ENCODE peak calls at places on chromosomes 4 and X, in nine cellular contexts. Y is heart left ventricle, C is astrocyte, U is cardiac muscle cell, A is ovary, O is sigmoid colon, Z is kidney, D is A549, P is right lobe of liver. H is an unnamed sample.

GRCh38 chr4:98604723-98605122 is 53.7 kb downstream of the TSPAN5 start:
- DNase-seq in Y (no peak), C (peak; percentile 55), U (no peak), A (no peak), O (no peak), Z (no peak), D (no peak), P (no peak), H (no peak)

GRCh38 chr4:177530561-177530960 is 88.3 kb upstream of the AGA start:
- DNase-seq in Y (no peak), C (no peak), U (no peak), A (no peak), O (no peak), Z (no peak), D (no peak), P (no peak), H (no peak)

GRCh38 chrX:134013092-134013497 is 27.7 kb upstream of the GPC3 start:
- DNase-seq in Y (no peak), C (no peak), U (no peak), A (no peak), O (no peak), Z (no peak), D (no peak), P (no peak), H (no peak)

GRCh38 chr4:183610033-183610432 is 49.0 kb downstream of the RWDD4 start:
- DNase-seq in Y (peak; percentile 42), C (peak; percentile 22), U (no peak), A (no peak), O (no peak), Z (no peak), D (no peak), P (no peak), H (no peak)

GRCh38 chr4:55378617-55379467 is 16.9 kb upstream of the TMEM165 start:
- DNase-seq in Y (no peak), C (no peak), U (no peak), A (no peak), O (no peak), Z (no peak), D (no peak), P (no peak), H (no peak)

GRCh38 chrX:132001127-132001526 is 22.0 kb upstream of the STK26 start:
- DNase-seq in Y (no peak), C (no peak), U (no peak), A (no peak), O (no peak), Z (no peak), D (no peak), P (no peak), H (no peak)

GRCh38 chr4:3416270-3416669 is 25.5 kb upstream of the HGFAC start:
- DNase-seq in Y (no peak), C (no peak), U (no peak), A (peak; percentile 24), O (peak; percentile 17), Z (no peak), D (no peak), P (no peak), H (no peak)

GRCh38 chr4:176969011-176969410 is 176.3 kb upstream of the VEGFC start:
- DNase-seq in Y (no peak), C (no peak), U (no peak), A (no peak), O (no peak), Z (no peak), D (no peak), P (no peak), H (no peak)

GRCh38 chr4:82886145-82886942 is 4.6 kb downstream of the SEC31A start:
- DNase-seq in Y (no peak), C (no peak), U (no peak), A (no peak), O (no peak), Z (no peak), D (no peak), P (no peak), H (no peak)

GRCh38 chrX:121146059-121146628 is 98.7 kb downstream of the GLUD2 start:
- DNase-seq in Y (no peak), C (peak; percentile 6), U (no peak), A (no peak), O (no peak), Z (no peak), D (no peak), P (no peak), H (no peak)

GRCh38 chr4:122898370-122899150 is 23.8 kb downstream of the NUDT6 start:
- DNase-seq in Y (no peak), C (peak; percentile 96), U (no peak), A (no peak), O (no peak), Z (no peak), D (peak; percentile 52), P (no peak), H (no peak)

GRCh38 chrX:37613898-37614297 is 42.4 kb downstream of the LANCL3 start:
- DNase-seq in Y (no peak), C (no peak), U (no peak), A (no peak), O (no peak), Z (no peak), D (no peak), P (no peak), H (no peak)

GRCh38 chrX:36868592-36868991 is 139.6 kb upstream of the FAM47C start:
- DNase-seq in Y (no peak), C (no peak), U (no peak), A (no peak), O (no peak), Z (no peak), D (no peak), P (no peak), H (no peak)

GRCh38 chrX:1421433-1422134 is 29.7 kb upstream of the SLC25A6 start:
- DNase-seq in Y (no peak), C (no peak), U (no peak), A (peak; percentile 26), O (peak; percentile 52), Z (peak; percentile 35), D (no peak), P (peak; percentile 15), H (no peak)

GRCh38 chr4:182126096-182126495 is 117.1 kb upstream of the TENM3 start:
- DNase-seq in Y (no peak), C (peak; percentile 53), U (no peak), A (no peak), O (no peak), Z (no peak), D (no peak), P (no peak), H (no peak)

GRCh38 chr4:163610642-163611041 is 116.2 kb downstream of the TMA16 start:
- DNase-seq in Y (no peak), C (no peak), U (no peak), A (no peak), O (no peak), Z (no peak), D (no peak), P (no peak), H (no peak)
- H3K9me3 ChIP-seq in Y (no peaks in the 10 kb centered on the region), C (no peaks in the 10 kb centered on the region), U (no peaks in the 10 kb centered on the region), A (no peaks in the 10 kb centered on the region), O (no peaks in the 10 kb centered on the region), Z (no peaks in the 10 kb centered on the region), D (no peaks in the 10 kb centered on the region), P (no peaks in the 10 kb centered on the region), H (no peaks in the 10 kb centered on the region)

GRCh38 chr4:150867148-150867547 is 147.9 kb downstream of the LRBA start:
- DNase-seq in Y (no peak), C (peak; percentile 52), U (peak; percentile 91), A (no peak), O (no peak), Z (no peak), D (peak; percentile 58), P (no peak), H (no peak)

GRCh38 chr4:150859435-150859834 is 155.6 kb downstream of the LRBA start:
- DNase-seq in Y (no peak), C (no peak), U (no peak), A (no peak), O (no peak), Z (no peak), D (no peak), P (no peak), H (no peak)

GRCh38 chr4:150863456-150863855 is 151.6 kb downstream of the LRBA start:
- DNase-seq in Y (no peak), C (no peak), U (no peak), A (no peak), O (no peak), Z (no peak), D (no peak), P (no peak), H (no peak)

DNA sequence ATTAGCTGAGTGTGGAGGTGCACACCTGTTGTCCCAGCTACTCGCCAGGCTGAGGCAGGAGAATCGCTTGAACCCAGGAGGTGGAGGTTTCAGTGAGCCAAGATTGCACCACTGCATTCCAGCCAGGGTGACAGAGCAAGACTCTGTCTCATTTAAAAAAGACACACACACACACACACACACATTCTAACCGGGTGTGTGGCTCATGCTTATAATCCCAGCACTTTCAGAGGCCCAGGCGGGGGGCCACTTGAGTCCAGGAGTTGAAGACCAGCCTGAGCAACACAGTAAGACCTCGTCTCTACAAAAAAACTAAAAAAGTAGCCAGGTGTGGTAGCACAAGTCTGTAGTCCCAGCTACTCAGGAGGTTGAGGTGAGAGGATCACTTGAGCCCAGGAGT is 152.3 kb downstream of the LRBA start:
- DNase-seq in Y (no peak), C (no peak), U (no peak), A (no peak), O (no peak), Z (no peak), D (no peak), P (no peak), H (no peak)
- H3K27ac ChIP-seq in Y (no peak overlapping the region), C (no peak overlapping the region), U (no peak overlapping the region), A (no peak overlapping the region), O (no peak overlapping the region), Z (no peak overlapping the region), D (no peak overlapping the region), P (no peak overlapping the region), H (no peak overlapping the region)

DNA sequence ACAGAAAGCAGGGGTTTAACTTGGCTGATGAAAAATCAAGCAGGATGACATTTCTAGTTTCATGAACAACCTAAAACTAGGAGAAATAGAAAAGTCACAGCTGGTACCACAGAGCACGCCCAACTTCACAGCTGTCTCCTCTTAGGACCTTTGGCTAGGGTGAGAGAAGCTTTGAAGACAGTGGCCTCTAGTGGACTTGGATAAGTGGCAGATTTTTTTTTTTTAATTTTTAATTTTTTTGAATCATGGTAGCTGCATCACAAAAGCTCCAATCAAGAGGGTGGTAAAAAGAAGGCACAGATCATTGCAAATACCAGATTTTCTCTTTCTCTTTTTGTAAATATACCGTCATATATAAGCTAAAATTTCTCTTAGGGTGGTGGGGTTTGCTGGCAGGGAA is 20.2 kb upstream of the MAP3K15 start:
- DNase-seq in Y (no peak), C (no peak), U (peak; percentile 23), A (no peak), O (no peak), Z (no peak), D (peak; percentile 42), P (no peak), H (no peak)
- TF ChIP-seq CTCF in Y (no peak), C (peak; percentile 21), U (peak; percentile 41), A (no peak), O (no peak), Z (no peak), D (peak; percentile 48), P (peak; percentile 11), H (no peak)

DNA sequence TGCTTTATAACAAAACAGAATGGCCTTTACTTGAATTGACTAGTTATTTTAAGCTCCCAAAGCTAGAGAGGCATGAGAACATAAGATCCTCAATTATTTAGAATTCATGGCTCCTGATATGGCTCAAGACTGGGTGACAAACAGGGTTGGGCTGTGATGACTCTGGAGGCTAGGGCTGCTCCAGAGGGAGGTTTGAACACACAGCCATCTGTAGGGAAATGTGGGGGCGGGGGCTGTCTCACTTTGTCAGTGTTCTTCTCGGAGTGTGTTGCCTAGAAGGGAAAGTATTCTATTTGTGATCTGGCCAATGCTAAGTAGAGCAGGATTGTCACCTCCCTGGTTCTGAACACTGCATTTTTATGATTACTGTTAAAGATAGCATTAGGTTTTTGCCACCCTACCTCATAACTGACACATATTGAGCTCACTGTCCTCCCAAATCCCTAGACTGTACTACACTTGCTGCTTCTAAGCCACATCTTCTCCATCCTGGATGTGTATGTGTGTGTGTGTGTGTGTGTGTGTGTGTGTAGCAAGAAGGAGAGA is 45.9 kb downstream of the VSIG4 start:
- DNase-seq in Y (no peak), C (no peak), U (no peak), A (no peak), O (no peak), Z (no peak), D (no peak), P (no peak), H (no peak)
- H3K9me3 ChIP-seq in Y (no peaks in the 10 kb centered on the region), C (no peaks in the 10 kb centered on the region), U (peaks cover 4% of the 10 kb centered on the region), A (no peaks in the 10 kb centered on the region), O (no peaks in the 10 kb centered on the region), Z (no peaks in the 10 kb centered on the region), D (no peaks in the 10 kb centered on the region), P (no peaks in the 10 kb centered on the region), H (no peaks in the 10 kb centered on the region)

H was measured in right atrium auricular region.